ENCODE peak calls at places on chromosomes 16 and 17, in ten cellular contexts. One of them, this sample, is unnamed.

GRCh38 chr17:6677158-6677831 is 25.7 kb downstream of the C17orf100 start:
- DNase-seq in CD8-positive, alpha-beta memory T cell: no peak
- DNase-seq in lower leg skin: no peak
- DNase-seq in naive thymus-derived CD4-positive, alpha-beta T cell: no peak
- DNase-seq in heart left ventricle: no peak
- DNase-seq in CD8-positive, alpha-beta T cell: no peak
- DNase-seq in Caco-2: no peak
- DNase-seq in astrocyte of the spinal cord: peak
- DNase-seq in thoracic aorta: no peak
- DNase-seq in neuronal stem cell: no peak
- DNase-seq in this sample: no peak

GRCh38 chr16:11047939-11048500 is 103.7 kb downstream of the CLEC16A start:
- DNase-seq in Caco-2: no peak
- DNase-seq in neuronal stem cell: no peak
- DNase-seq in CD8-positive, alpha-beta T cell: no peak
- DNase-seq in CD8-positive, alpha-beta memory T cell: no peak
- DNase-seq in lower leg skin: peak
- DNase-seq in heart left ventricle: no peak
- DNase-seq in naive thymus-derived CD4-positive, alpha-beta T cell: no peak
- DNase-seq in astrocyte of the spinal cord: no peak
- DNase-seq in thoracic aorta: no peak
- DNase-seq in this sample: no peak

GRCh38 chr16:20401066-20401465 is 3.5 kb downstream of the PDILT start:
- DNase-seq in Caco-2: no peak
- DNase-seq in CD8-positive, alpha-beta T cell: no peak
- DNase-seq in heart left ventricle: no peak
- DNase-seq in neuronal stem cell: no peak
- DNase-seq in lower leg skin: no peak
- DNase-seq in astrocyte of the spinal cord: no peak
- DNase-seq in CD8-positive, alpha-beta memory T cell: no peak
- DNase-seq in thoracic aorta: no peak
- DNase-seq in naive thymus-derived CD4-positive, alpha-beta T cell: no peak
- DNase-seq in this sample: no peak

GRCh38 chr16:21214086-21214485 is 2.7 kb upstream of the ZP2 start:
- DNase-seq in heart left ventricle: no peak
- DNase-seq in neuronal stem cell: no peak
- DNase-seq in Caco-2: no peak
- DNase-seq in thoracic aorta: no peak
- DNase-seq in CD8-positive, alpha-beta T cell: no peak
- DNase-seq in CD8-positive, alpha-beta memory T cell: no peak
- DNase-seq in naive thymus-derived CD4-positive, alpha-beta T cell: no peak
- DNase-seq in astrocyte of the spinal cord: no peak
- DNase-seq in lower leg skin: no peak
- DNase-seq in this sample: peak

GRCh38 chr17:58043221-58044181 is 36.5 kb upstream of the SRSF1 start:
- DNase-seq in naive thymus-derived CD4-positive, alpha-beta T cell: no peak
- DNase-seq in heart left ventricle: no peak
- DNase-seq in CD8-positive, alpha-beta T cell: no peak
- DNase-seq in neuronal stem cell: no peak
- DNase-seq in lower leg skin: peak
- DNase-seq in CD8-positive, alpha-beta memory T cell: no peak
- DNase-seq in Caco-2: no peak
- DNase-seq in astrocyte of the spinal cord: no peak
- DNase-seq in thoracic aorta: no peak
- DNase-seq in this sample: no peak

GRCh38 chr17:82677353-82677925 is 21.1 kb downstream of the RAB40B start:
- DNase-seq in thoracic aorta: no peak
- DNase-seq in astrocyte of the spinal cord: no peak
- DNase-seq in Caco-2: no peak
- DNase-seq in heart left ventricle: no peak
- DNase-seq in CD8-positive, alpha-beta memory T cell: no peak
- DNase-seq in neuronal stem cell: no peak
- DNase-seq in naive thymus-derived CD4-positive, alpha-beta T cell: no peak
- DNase-seq in lower leg skin: no peak
- DNase-seq in CD8-positive, alpha-beta T cell: no peak
- DNase-seq in this sample: no peak

GRCh38 chr16:26672206-26672605 is 394.5 kb upstream of the C16orf82 start:
- DNase-seq in Caco-2: no peak
- DNase-seq in CD8-positive, alpha-beta T cell: no peak
- DNase-seq in CD8-positive, alpha-beta memory T cell: no peak
- DNase-seq in thoracic aorta: no peak
- DNase-seq in lower leg skin: no peak
- DNase-seq in heart left ventricle: no peak
- DNase-seq in astrocyte of the spinal cord: no peak
- DNase-seq in naive thymus-derived CD4-positive, alpha-beta T cell: no peak
- DNase-seq in neuronal stem cell: no peak
- DNase-seq in this sample: no peak

GRCh38 chr16:9047689-9048301 is 43.6 kb upstream of the HAPSTR1 start:
- DNase-seq in Caco-2: peak
- DNase-seq in neuronal stem cell: peak
- DNase-seq in thoracic aorta: peak
- DNase-seq in CD8-positive, alpha-beta T cell: no peak
- DNase-seq in heart left ventricle: peak
- DNase-seq in lower leg skin: peak
- DNase-seq in naive thymus-derived CD4-positive, alpha-beta T cell: no peak
- DNase-seq in CD8-positive, alpha-beta memory T cell: no peak
- DNase-seq in astrocyte of the spinal cord: peak
- DNase-seq in this sample: peak

GRCh38 chr17:76529224-76529642 is 8.3 kb downstream of the CYGB start:
- DNase-seq in lower leg skin: peak
- DNase-seq in naive thymus-derived CD4-positive, alpha-beta T cell: no peak
- DNase-seq in neuronal stem cell: no peak
- DNase-seq in astrocyte of the spinal cord: peak
- DNase-seq in thoracic aorta: peak
- DNase-seq in Caco-2: no peak
- DNase-seq in CD8-positive, alpha-beta memory T cell: no peak
- DNase-seq in CD8-positive, alpha-beta T cell: no peak
- DNase-seq in heart left ventricle: peak
- DNase-seq in this sample: no peak

GRCh38 chr17:41678907-41679739 is 9.6 kb upstream of the EIF1 start:
- DNase-seq in CD8-positive, alpha-beta T cell: peak
- DNase-seq in heart left ventricle: no peak
- DNase-seq in naive thymus-derived CD4-positive, alpha-beta T cell: peak
- DNase-seq in Caco-2: no peak
- DNase-seq in astrocyte of the spinal cord: peak
- DNase-seq in neuronal stem cell: no peak
- DNase-seq in thoracic aorta: no peak
- DNase-seq in CD8-positive, alpha-beta memory T cell: peak
- DNase-seq in lower leg skin: no peak
- DNase-seq in this sample: no peak

DNA sequence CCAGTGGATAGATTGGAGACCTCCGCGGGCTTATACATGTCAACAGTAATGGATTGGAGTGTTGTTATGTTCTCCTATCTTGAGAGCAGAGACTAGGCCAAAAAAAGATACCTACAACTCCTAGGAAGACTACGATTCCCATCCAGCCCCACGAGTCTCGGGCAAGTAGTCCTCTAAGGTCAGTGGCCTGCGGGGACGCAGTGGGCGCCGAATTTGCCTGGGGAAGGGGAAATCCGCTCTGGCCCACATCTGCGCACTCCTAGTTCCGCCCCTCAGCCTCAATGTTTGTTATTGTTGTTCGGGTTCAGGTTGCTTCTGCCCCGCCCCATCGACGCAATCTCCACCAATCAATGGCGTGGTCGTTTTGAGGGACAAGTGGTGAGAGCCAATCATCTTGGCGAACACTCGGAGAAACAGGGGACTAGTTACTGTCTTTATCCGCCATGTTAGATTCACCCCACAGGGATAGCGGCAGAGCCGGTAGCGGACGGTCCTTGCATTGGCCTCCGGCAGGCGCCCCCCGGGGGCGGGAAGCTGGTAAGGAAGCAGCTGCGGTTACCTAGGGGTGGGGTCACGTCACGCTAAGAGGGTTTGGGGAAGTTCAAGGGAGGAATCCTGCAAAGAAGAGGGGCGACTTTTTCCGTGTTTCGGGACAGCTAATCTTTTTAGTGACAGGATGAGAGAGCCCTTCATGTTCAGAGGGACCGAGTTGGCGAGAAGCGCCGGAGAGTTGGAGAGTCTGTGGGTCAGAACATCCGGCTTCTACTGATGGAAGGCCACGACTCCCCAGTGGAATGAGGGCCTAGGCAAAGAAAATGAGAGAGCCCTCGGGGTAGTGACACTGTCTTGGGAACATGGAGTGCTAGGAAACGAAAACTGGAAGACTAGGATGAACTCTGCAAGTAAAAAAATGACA is at the start of gene NBR1:
- DNase-seq in naive thymus-derived CD4-positive, alpha-beta T cell: peak
- DNase-seq in thoracic aorta: peak
- DNase-seq in neuronal stem cell: peak
- DNase-seq in Caco-2: peak
- DNase-seq in heart left ventricle: peak
- DNase-seq in CD8-positive, alpha-beta memory T cell: peak
- DNase-seq in lower leg skin: peak
- DNase-seq in astrocyte of the spinal cord: peak
- DNase-seq in CD8-positive, alpha-beta T cell: peak
- DNase-seq in this sample: peak
- H3K4me3 ChIP-seq in naive thymus-derived CD4-positive, alpha-beta T cell: peak
- H3K4me3 ChIP-seq in thoracic aorta: peak
- H3K4me3 ChIP-seq in neuronal stem cell: peak
- H3K4me3 ChIP-seq in Caco-2: peak
- H3K4me3 ChIP-seq in heart left ventricle: peak
- H3K4me3 ChIP-seq in CD8-positive, alpha-beta memory T cell: peak
- H3K4me3 ChIP-seq in lower leg skin: peak
- H3K4me3 ChIP-seq in astrocyte of the spinal cord: peak
- H3K4me3 ChIP-seq in CD8-positive, alpha-beta T cell: peak
- H3K4me3 ChIP-seq in this sample: peak

GRCh38 chr16:68079616-68080344 is 5.4 kb upstream of the NFATC3 start:
- DNase-seq in Caco-2: peak
- DNase-seq in naive thymus-derived CD4-positive, alpha-beta T cell: peak
- DNase-seq in astrocyte of the spinal cord: no peak
- DNase-seq in neuronal stem cell: no peak
- DNase-seq in thoracic aorta: no peak
- DNase-seq in heart left ventricle: peak
- DNase-seq in CD8-positive, alpha-beta T cell: peak
- DNase-seq in CD8-positive, alpha-beta memory T cell: peak
- DNase-seq in lower leg skin: peak
- DNase-seq in this sample: no peak
- H3K4me3 ChIP-seq in Caco-2: no peak
- H3K4me3 ChIP-seq in naive thymus-derived CD4-positive, alpha-beta T cell: peak
- H3K4me3 ChIP-seq in astrocyte of the spinal cord: no peak
- H3K4me3 ChIP-seq in neuronal stem cell: no peak
- H3K4me3 ChIP-seq in thoracic aorta: no peak
- H3K4me3 ChIP-seq in heart left ventricle: no peak
- H3K4me3 ChIP-seq in CD8-positive, alpha-beta T cell: peak
- H3K4me3 ChIP-seq in CD8-positive, alpha-beta memory T cell: peak
- H3K4me3 ChIP-seq in lower leg skin: no peak
- H3K4me3 ChIP-seq in this sample: no peak

DNA sequence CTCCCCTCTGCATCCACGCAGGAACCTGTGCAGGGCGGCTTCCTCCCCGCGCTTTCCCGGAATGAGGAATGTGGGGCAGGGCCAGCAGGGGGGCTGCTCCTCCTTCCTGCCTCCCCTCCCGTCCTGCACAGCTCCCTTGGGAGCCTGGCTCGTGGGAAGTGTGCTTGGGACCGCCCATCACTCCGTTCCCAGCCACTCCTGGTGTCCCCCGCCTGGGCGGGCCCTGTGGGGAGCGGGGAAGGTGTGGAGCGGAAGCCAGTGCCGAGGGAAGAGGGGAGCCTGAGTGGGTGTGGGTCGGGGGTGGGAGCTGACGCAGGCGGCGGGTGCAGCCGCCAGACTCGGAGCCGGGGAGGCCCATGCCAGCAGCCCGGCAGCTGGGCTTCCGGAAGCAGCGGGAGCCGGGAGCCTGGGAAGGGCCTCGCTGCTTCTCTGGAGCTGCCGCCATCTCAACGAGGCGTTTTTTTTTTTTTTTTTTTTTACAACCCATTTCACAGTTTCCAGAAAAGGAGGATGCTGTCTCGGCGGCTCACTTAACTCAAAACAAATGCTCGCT is 24.2 kb downstream of the BAHCC1 start:
- DNase-seq in CD8-positive, alpha-beta T cell: no peak
- DNase-seq in lower leg skin: peak
- DNase-seq in heart left ventricle: peak
- DNase-seq in thoracic aorta: peak
- DNase-seq in Caco-2: peak
- DNase-seq in astrocyte of the spinal cord: peak
- DNase-seq in CD8-positive, alpha-beta memory T cell: no peak
- DNase-seq in naive thymus-derived CD4-positive, alpha-beta T cell: no peak
- DNase-seq in neuronal stem cell: no peak
- DNase-seq in this sample: peak
- H3K4me3 ChIP-seq in CD8-positive, alpha-beta T cell: no peak
- H3K4me3 ChIP-seq in lower leg skin: no peak
- H3K4me3 ChIP-seq in heart left ventricle: peak
- H3K4me3 ChIP-seq in thoracic aorta: peak
- H3K4me3 ChIP-seq in Caco-2: peak
- H3K4me3 ChIP-seq in astrocyte of the spinal cord: no peak
- H3K4me3 ChIP-seq in CD8-positive, alpha-beta memory T cell: no peak
- H3K4me3 ChIP-seq in naive thymus-derived CD4-positive, alpha-beta T cell: no peak
- H3K4me3 ChIP-seq in neuronal stem cell: no peak
- H3K4me3 ChIP-seq in this sample: peak

DNA sequence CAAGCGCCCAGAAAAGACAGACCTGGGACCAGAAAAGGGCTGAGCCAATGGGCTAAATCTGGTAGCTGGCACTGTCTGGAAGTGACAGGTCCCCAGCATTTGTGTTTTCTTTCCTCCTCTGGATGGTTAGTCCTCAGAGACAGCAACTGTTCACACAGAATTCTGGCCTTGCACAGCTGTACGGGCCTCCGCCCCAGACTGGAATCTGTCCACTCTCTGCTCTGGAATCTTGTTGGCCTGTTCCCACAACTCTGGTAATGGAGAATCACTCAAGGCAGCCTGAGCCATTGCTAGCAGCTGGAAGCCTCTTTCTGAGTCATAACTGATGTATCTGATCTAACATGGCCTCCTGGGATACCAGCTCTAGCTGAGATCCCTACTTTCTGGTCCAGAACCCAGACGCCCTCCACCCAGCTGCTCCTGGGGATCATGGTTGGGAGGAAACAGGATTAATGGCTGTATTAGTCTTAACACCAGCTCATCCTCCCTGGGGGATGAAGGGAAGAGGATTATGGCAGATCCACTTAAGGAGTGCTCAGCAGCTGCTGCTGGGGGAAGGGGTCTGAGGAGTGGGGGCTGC is 9.1 kb downstream of the ZNF668 start:
- DNase-seq in astrocyte of the spinal cord: peak
- DNase-seq in CD8-positive, alpha-beta T cell: no peak
- DNase-seq in heart left ventricle: peak
- DNase-seq in naive thymus-derived CD4-positive, alpha-beta T cell: no peak
- DNase-seq in neuronal stem cell: no peak
- DNase-seq in Caco-2: no peak
- DNase-seq in thoracic aorta: no peak
- DNase-seq in lower leg skin: peak
- DNase-seq in CD8-positive, alpha-beta memory T cell: no peak
- DNase-seq in this sample: no peak
- H3K4me3 ChIP-seq in astrocyte of the spinal cord: no peak
- H3K4me3 ChIP-seq in CD8-positive, alpha-beta T cell: no peak
- H3K4me3 ChIP-seq in heart left ventricle: no peak
- H3K4me3 ChIP-seq in naive thymus-derived CD4-positive, alpha-beta T cell: peak
- H3K4me3 ChIP-seq in neuronal stem cell: no peak
- H3K4me3 ChIP-seq in Caco-2: no peak
- H3K4me3 ChIP-seq in thoracic aorta: peak
- H3K4me3 ChIP-seq in lower leg skin: no peak
- H3K4me3 ChIP-seq in CD8-positive, alpha-beta memory T cell: no peak
- H3K4me3 ChIP-seq in this sample: no peak

GRCh38 chr16:2985457-2985856 is 5.2 kb upstream of the PKMYT1 start:
- DNase-seq in Caco-2: no peak
- DNase-seq in CD8-positive, alpha-beta memory T cell: no peak
- DNase-seq in thoracic aorta: no peak
- DNase-seq in naive thymus-derived CD4-positive, alpha-beta T cell: no peak
- DNase-seq in CD8-positive, alpha-beta T cell: no peak
- DNase-seq in astrocyte of the spinal cord: no peak
- DNase-seq in heart left ventricle: peak
- DNase-seq in neuronal stem cell: no peak
- DNase-seq in lower leg skin: no peak
- DNase-seq in this sample: no peak
- H3K4me3 ChIP-seq in Caco-2: no peak
- H3K4me3 ChIP-seq in CD8-positive, alpha-beta memory T cell: no peak
- H3K4me3 ChIP-seq in thoracic aorta: no peak
- H3K4me3 ChIP-seq in naive thymus-derived CD4-positive, alpha-beta T cell: no peak
- H3K4me3 ChIP-seq in CD8-positive, alpha-beta T cell: no peak
- H3K4me3 ChIP-seq in astrocyte of the spinal cord: no peak
- H3K4me3 ChIP-seq in heart left ventricle: no peak
- H3K4me3 ChIP-seq in neuronal stem cell: no peak
- H3K4me3 ChIP-seq in lower leg skin: no peak
- H3K4me3 ChIP-seq in this sample: no peak

GRCh38 chr17:50026046-50026675 is 29.7 kb upstream of the ITGA3 start:
- DNase-seq in heart left ventricle: no peak
- DNase-seq in lower leg skin: peak
- DNase-seq in CD8-positive, alpha-beta T cell: no peak
- DNase-seq in thoracic aorta: no peak
- DNase-seq in naive thymus-derived CD4-positive, alpha-beta T cell: no peak
- DNase-seq in Caco-2: no peak
- DNase-seq in neuronal stem cell: no peak
- DNase-seq in CD8-positive, alpha-beta memory T cell: no peak
- DNase-seq in astrocyte of the spinal cord: no peak
- DNase-seq in this sample: no peak
- H3K4me3 ChIP-seq in heart left ventricle: no peak
- H3K4me3 ChIP-seq in lower leg skin: no peak
- H3K4me3 ChIP-seq in CD8-positive, alpha-beta T cell: no peak
- H3K4me3 ChIP-seq in thoracic aorta: no peak
- H3K4me3 ChIP-seq in naive thymus-derived CD4-positive, alpha-beta T cell: no peak
- H3K4me3 ChIP-seq in Caco-2: no peak
- H3K4me3 ChIP-seq in neuronal stem cell: no peak
- H3K4me3 ChIP-seq in CD8-positive, alpha-beta memory T cell: no peak
- H3K4me3 ChIP-seq in astrocyte of the spinal cord: no peak
- H3K4me3 ChIP-seq in this sample: no peak

This sample was measured in dorsolateral prefrontal cortex.